ENCODE peak calls at places on chromosome 4, in four cellular contexts. V is HepG2, O is GM12878, X is K562. S is an unnamed sample.

GRCh38 chr4:93897559-93897958 is 69.0 kb downstream of the ATOH1 start:
- DNase-seq in V (peak), X (no peak), O (no peak), S (peak)

GRCh38 chr4:81471361-81472248 is at the start of gene RASGEF1B:
- DNase-seq in X (peak), O (peak), V (peak), S (peak)

GRCh38 chr4:55435136-55435535 is 39.4 kb downstream of the TMEM165 start:
- DNase-seq in X (no peak), V (no peak), O (peak), S (no peak)

GRCh38 chr4:18342847-18343246 is 321.3 kb upstream of the LCORL start:
- DNase-seq in V (no peak), O (no peak), X (no peak), S (no peak)

GRCh38 chr4:87807402-87807801 is 8.0 kb downstream of the IBSP start:
- DNase-seq in V (no peak), O (no peak), X (no peak), S (no peak)

GRCh38 chr4:81314897-81315470 is 100.0 kb upstream of the PRKG2 start:
- DNase-seq in O (no peak), X (no peak), V (no peak), S (no peak)

GRCh38 chr4:159278399-159278798 is 175.5 kb downstream of the RAPGEF2 start:
- DNase-seq in O (no peak), V (no peak), X (no peak), S (no peak)

GRCh38 chr4:147837854-147838253 is 106.0 kb downstream of the ARHGAP10 start:
- DNase-seq in O (no peak), X (no peak), V (no peak), S (no peak)

GRCh38 chr4:180641495-180641894 is 1601.7 kb upstream of the TENM3 start:
- DNase-seq in X (no peak), O (no peak), V (no peak), S (no peak)

GRCh38 chr4:6938758-6939201 is 29.2 kb downstream of the TBC1D14 start:
- DNase-seq in V (no peak), O (no peak), X (no peak), S (no peak)

GRCh38 chr4:119040261-119040660 is 95.4 kb upstream of the MYOZ2 start:
- DNase-seq in O (no peak), X (no peak), V (no peak), S (no peak)

GRCh38 chr4:58191086-58191485 is 1080.9 kb upstream of the IGFBP7 start:
- DNase-seq in X (no peak), V (no peak), O (no peak), S (no peak)

GRCh38 chr4:151613290-151613689 is 147.5 kb downstream of the GATB start:
- DNase-seq in O (no peak), V (no peak), X (no peak), S (no peak)
- TF ChIP-seq CHD4 in O (no peak), V (no peak), X (no peak), S (no peak)

GRCh38 chr4:122476745-122477144 is 20.2 kb upstream of the IL2 start:
- DNase-seq in X (no peak), V (no peak), O (no peak), S (no peak)

GRCh38 chr4:122481766-122482405 is 25.4 kb upstream of the IL2 start:
- DNase-seq in O (no peak), X (no peak), V (no peak), S (no peak)

GRCh38 chr4:122483481-122483880 is 27.0 kb upstream of the IL2 start:
- DNase-seq in X (no peak), V (no peak), O (no peak), S (no peak)

GRCh38 chr4:122480655-122481487 is 24.3 kb upstream of the IL2 start:
- DNase-seq in V (no peak), O (no peak), X (no peak), S (no peak)

GRCh38 chr4:122480023-122480422 is 23.5 kb upstream of the IL2 start:
- DNase-seq in X (no peak), O (no peak), V (peak), S (no peak)
- TF ChIP-seq CEBPB in X (no peak), O (no peak), V (no peak), S (no peak)

GRCh38 chr4:8215001-8215427 is 15.9 kb downstream of the SH3TC1 start:
- DNase-seq in V (no peak), O (no peak), X (no peak), S (no peak)
- TF ChIP-seq CHD4 in V (no peak), O (no peak), X (no peak), S (no peak)

DNA sequence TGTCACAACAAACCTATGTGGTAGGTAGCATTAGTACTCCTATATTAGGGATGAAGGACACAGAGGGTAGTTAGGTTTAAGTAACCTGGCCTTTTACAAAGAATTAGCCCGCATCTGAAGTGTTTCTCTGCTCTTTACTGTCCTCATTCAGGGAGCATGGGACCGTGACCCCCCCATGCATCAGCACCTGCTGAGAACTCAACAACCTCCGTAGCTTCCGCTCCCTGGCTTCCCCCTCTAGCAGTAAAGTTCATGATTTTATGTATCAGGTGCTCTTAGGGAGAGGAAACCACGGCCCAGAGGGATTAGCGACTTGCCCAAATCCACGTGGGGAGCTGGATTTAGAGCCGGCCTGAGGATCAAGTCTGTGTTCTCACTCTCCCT is 284.6 kb upstream of the GATB start:
- DNase-seq in X (no peak), O (no peak), V (no peak), S (no peak)
- TF ChIP-seq CEBPB in X (no peak), O (no peak), V (no peak), S (no peak)

DNA sequence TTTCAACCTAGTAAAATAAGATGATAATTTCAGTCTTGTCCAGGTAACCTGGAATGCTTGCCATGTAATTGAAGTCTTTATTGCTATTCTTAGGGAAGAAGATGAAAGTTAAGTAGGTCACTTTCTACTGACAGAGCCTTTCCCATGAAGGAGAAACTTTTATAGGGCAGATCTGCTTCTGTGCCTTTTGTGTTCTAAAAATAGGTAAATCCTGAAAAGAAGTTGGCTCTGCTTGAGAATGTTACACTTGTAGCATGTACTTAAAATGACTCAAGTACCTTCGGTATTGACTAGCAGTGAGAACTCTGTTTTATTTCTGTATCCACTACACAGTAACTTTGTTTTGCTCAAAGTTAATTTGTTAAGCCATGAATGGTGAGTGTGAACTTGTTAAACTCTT is 52.8 kb downstream of the SEPTIN11 start:
- DNase-seq in O (no peak), V (no peak), X (no peak), S (no peak)
- TF ChIP-seq CHD4 in O (no peak), V (no peak), X (no peak), S (no peak)

GRCh38 chr4:4491396-4491893 is 50.4 kb downstream of the STX18 start:
- DNase-seq in V (no peak), X (no peak), O (no peak), S (no peak)
- TF ChIP-seq CEBPB in V (no peak), X (no peak), O (no peak), S (no peak)

DNA sequence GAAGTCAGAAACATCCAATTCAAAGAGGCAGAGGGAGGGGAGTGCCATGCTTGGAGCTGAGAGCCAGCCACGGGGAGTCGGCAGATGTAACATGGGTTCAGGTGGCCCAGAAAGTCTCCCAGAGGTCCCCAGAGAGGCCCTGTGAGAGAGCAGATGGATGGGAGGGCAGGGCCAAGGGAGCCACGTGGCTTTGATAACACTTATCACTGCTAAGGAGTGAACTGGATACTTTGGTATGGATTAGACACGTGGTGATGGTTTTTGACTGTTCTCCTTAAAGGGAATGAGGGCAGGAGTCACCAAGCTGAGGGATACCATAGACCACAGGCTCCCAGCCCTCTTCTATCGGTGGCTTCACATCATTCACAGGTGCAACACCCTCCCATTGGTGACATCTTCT is 13.7 kb downstream of the CCKAR start:
- DNase-seq in O (no peak), X (no peak), V (no peak), S (no peak)
- TF ChIP-seq CHD4 in O (no peak), X (no peak), V (no peak), S (no peak)

GRCh38 chr4:42541647-42542046 is 115.3 kb downstream of the ATP8A1 start:
- DNase-seq in X (no peak), O (no peak), V (no peak), S (no peak)
- TF ChIP-seq CEBPB in X (no peak), O (no peak), V (no peak), S (no peak)

GRCh38 chr4:89496851-89497250 is 189.3 kb upstream of the GPRIN3 start:
- DNase-seq in V (no peak), O (no peak), X (no peak), S (no peak)
- TF ChIP-seq CHD4 in V (no peak), O (no peak), X (no peak), S (no peak)

GRCh38 chr4:41597494-41597893 is 59.5 kb downstream of the LIMCH1 start:
- DNase-seq in O (no peak), X (no peak), V (no peak), S (no peak)

GRCh38 chr4:41599192-41599786 is 61.3 kb downstream of the LIMCH1 start:
- DNase-seq in V (no peak), X (no peak), O (no peak), S (no peak)

GRCh38 chr4:41590591-41590990 is 52.6 kb downstream of the LIMCH1 start:
- DNase-seq in O (no peak), X (no peak), V (no peak), S (no peak)

GRCh38 chr4:41598580-41598979 is 60.6 kb downstream of the LIMCH1 start:
- DNase-seq in O (no peak), X (no peak), V (no peak), S (no peak)

GRCh38 chr4:41594439-41594838 is 56.5 kb downstream of the LIMCH1 start:
- DNase-seq in V (no peak), X (no peak), O (no peak), S (no peak)
- TF ChIP-seq CEBPB in V (no peak), X (no peak), O (no peak), S (no peak)

S was measured in A549.